ENCODE peak calls at places on chromosomes 3 and 15, in four cellular contexts. One of them, this sample, is unnamed.

GRCh38 chr3:100401674-100402036 is 316 bp downstream of the LNP1 start:
- DNase-seq in stimulated activated CD4-positive, alpha-beta T cell treated with anti-CD3 and anti-CD28 coated beads, Interleukin-1b, Interleukin-23, amount 100 ng/mL, for 24 hours: peak; percentile 17
- DNase-seq in Daoy: peak; percentile 65
- DNase-seq in HS-5: no peak
- DNase-seq in this sample: peak; percentile 4

GRCh38 chr15:71319935-71320334 is 204.7 kb downstream of the THSD4 start:
- DNase-seq in Daoy: no peak
- DNase-seq in stimulated activated CD4-positive, alpha-beta T cell treated with anti-CD3 and anti-CD28 coated beads, Interleukin-1b, Interleukin-23, amount 100 ng/mL, for 24 hours: no peak
- DNase-seq in HS-5: no peak
- DNase-seq in this sample: no peak

GRCh38 chr3:43856351-43856750 is 165.6 kb downstream of the ABHD5 start:
- DNase-seq in HS-5: no peak
- DNase-seq in Daoy: no peak
- DNase-seq in stimulated activated CD4-positive, alpha-beta T cell treated with anti-CD3 and anti-CD28 coated beads, Interleukin-1b, Interleukin-23, amount 100 ng/mL, for 24 hours: no peak
- DNase-seq in this sample: no peak

GRCh38 chr3:99250272-99250671 is 348.8 kb upstream of the DCBLD2 start:
- DNase-seq in Daoy: no peak
- DNase-seq in HS-5: peak; percentile 41
- DNase-seq in stimulated activated CD4-positive, alpha-beta T cell treated with anti-CD3 and anti-CD28 coated beads, Interleukin-1b, Interleukin-23, amount 100 ng/mL, for 24 hours: no peak
- DNase-seq in this sample: no peak

GRCh38 chr3:34009480-34009844 is 211.0 kb downstream of the PDCD6IP start:
- DNase-seq in stimulated activated CD4-positive, alpha-beta T cell treated with anti-CD3 and anti-CD28 coated beads, Interleukin-1b, Interleukin-23, amount 100 ng/mL, for 24 hours: no peak
- DNase-seq in Daoy: no peak
- DNase-seq in HS-5: no peak
- DNase-seq in this sample: no peak

GRCh38 chr15:101046826-101047225 is 127.7 kb downstream of the LRRK1 start:
- DNase-seq in HS-5: no peak
- DNase-seq in Daoy: no peak
- DNase-seq in stimulated activated CD4-positive, alpha-beta T cell treated with anti-CD3 and anti-CD28 coated beads, Interleukin-1b, Interleukin-23, amount 100 ng/mL, for 24 hours: no peak
- DNase-seq in this sample: no peak

GRCh38 chr3:125107861-125108567 is 52.2 kb upstream of the HEG1 start:
- DNase-seq in HS-5: peak; percentile 65
- DNase-seq in Daoy: peak; percentile 79
- DNase-seq in stimulated activated CD4-positive, alpha-beta T cell treated with anti-CD3 and anti-CD28 coated beads, Interleukin-1b, Interleukin-23, amount 100 ng/mL, for 24 hours: no peak
- DNase-seq in this sample: no peak

GRCh38 chr3:178966299-178967183 is 105.1 kb downstream of the ZMAT3 start:
- DNase-seq in Daoy: no peak
- DNase-seq in stimulated activated CD4-positive, alpha-beta T cell treated with anti-CD3 and anti-CD28 coated beads, Interleukin-1b, Interleukin-23, amount 100 ng/mL, for 24 hours: no peak
- DNase-seq in HS-5: peak; percentile 22
- DNase-seq in this sample: no peak

GRCh38 chr15:57227181-57227580 is 149.1 kb upstream of the CGNL1 start:
- DNase-seq in Daoy: no peak
- DNase-seq in HS-5: no peak
- DNase-seq in stimulated activated CD4-positive, alpha-beta T cell treated with anti-CD3 and anti-CD28 coated beads, Interleukin-1b, Interleukin-23, amount 100 ng/mL, for 24 hours: no peak
- DNase-seq in this sample: no peak

GRCh38 chr3:104198136-104198535 is 1168.6 kb upstream of the ALCAM start:
- DNase-seq in HS-5: no peak
- DNase-seq in Daoy: no peak
- DNase-seq in stimulated activated CD4-positive, alpha-beta T cell treated with anti-CD3 and anti-CD28 coated beads, Interleukin-1b, Interleukin-23, amount 100 ng/mL, for 24 hours: no peak
- DNase-seq in this sample: no peak

GRCh38 chr3:65438612-65439011 is 600.1 kb downstream of the MAGI1 start:
- DNase-seq in Daoy: no peak
- DNase-seq in HS-5: no peak
- DNase-seq in stimulated activated CD4-positive, alpha-beta T cell treated with anti-CD3 and anti-CD28 coated beads, Interleukin-1b, Interleukin-23, amount 100 ng/mL, for 24 hours: no peak
- DNase-seq in this sample: no peak

GRCh38 chr3:103906304-103906703 is 1460.4 kb upstream of the ALCAM start:
- DNase-seq in Daoy: no peak
- DNase-seq in HS-5: no peak
- DNase-seq in stimulated activated CD4-positive, alpha-beta T cell treated with anti-CD3 and anti-CD28 coated beads, Interleukin-1b, Interleukin-23, amount 100 ng/mL, for 24 hours: no peak
- DNase-seq in this sample: no peak

GRCh38 chr3:49260711-49261357 is 16.2 kb downstream of the C3orf62 start:
- DNase-seq in HS-5: no peak
- DNase-seq in stimulated activated CD4-positive, alpha-beta T cell treated with anti-CD3 and anti-CD28 coated beads, Interleukin-1b, Interleukin-23, amount 100 ng/mL, for 24 hours: no peak
- DNase-seq in Daoy: no peak
- DNase-seq in this sample: no peak

GRCh38 chr15:99481406-99481805 is 84.4 kb upstream of the MEF2A start:
- DNase-seq in HS-5: no peak
- DNase-seq in stimulated activated CD4-positive, alpha-beta T cell treated with anti-CD3 and anti-CD28 coated beads, Interleukin-1b, Interleukin-23, amount 100 ng/mL, for 24 hours: no peak
- DNase-seq in Daoy: no peak
- DNase-seq in this sample: no peak

GRCh38 chr3:13544293-13544831 is 4.6 kb upstream of the FBLN2 start:
- DNase-seq in HS-5: no peak
- DNase-seq in Daoy: peak; percentile 73
- DNase-seq in stimulated activated CD4-positive, alpha-beta T cell treated with anti-CD3 and anti-CD28 coated beads, Interleukin-1b, Interleukin-23, amount 100 ng/mL, for 24 hours: no peak
- DNase-seq in this sample: no peak

GRCh38 chr15:90872481-90873184 is 4.2 kb downstream of the FURIN start:
- DNase-seq in stimulated activated CD4-positive, alpha-beta T cell treated with anti-CD3 and anti-CD28 coated beads, Interleukin-1b, Interleukin-23, amount 100 ng/mL, for 24 hours: no peak
- DNase-seq in Daoy: peak; percentile 85
- DNase-seq in HS-5: no peak
- DNase-seq in this sample: no peak

GRCh38 chr15:55226127-55226526 is 29.4 kb upstream of the RSL24D1 start:
- DNase-seq in stimulated activated CD4-positive, alpha-beta T cell treated with anti-CD3 and anti-CD28 coated beads, Interleukin-1b, Interleukin-23, amount 100 ng/mL, for 24 hours: no peak
- DNase-seq in Daoy: no peak
- DNase-seq in HS-5: no peak
- DNase-seq in this sample: no peak

GRCh38 chr15:70158309-70158995 is 60.7 kb upstream of the TLE3 start:
- DNase-seq in Daoy: no peak
- DNase-seq in HS-5: no peak
- DNase-seq in stimulated activated CD4-positive, alpha-beta T cell treated with anti-CD3 and anti-CD28 coated beads, Interleukin-1b, Interleukin-23, amount 100 ng/mL, for 24 hours: no peak
- DNase-seq in this sample: no peak

GRCh38 chr3:53715815-53716483 is 130.3 kb downstream of the CHDH start:
- DNase-seq in HS-5: no peak
- DNase-seq in Daoy: peak; percentile 9
- DNase-seq in stimulated activated CD4-positive, alpha-beta T cell treated with anti-CD3 and anti-CD28 coated beads, Interleukin-1b, Interleukin-23, amount 100 ng/mL, for 24 hours: no peak
- DNase-seq in this sample: no peak

GRCh38 chr3:180433172-180433571 is 168.8 kb upstream of the TTC14 start:
- DNase-seq in Daoy: peak; percentile 20
- DNase-seq in stimulated activated CD4-positive, alpha-beta T cell treated with anti-CD3 and anti-CD28 coated beads, Interleukin-1b, Interleukin-23, amount 100 ng/mL, for 24 hours: no peak
- DNase-seq in HS-5: peak; percentile 83
- DNase-seq in this sample: peak; percentile 76

GRCh38 chr3:171556574-171557145 is 96.5 kb upstream of the TNIK start:
- DNase-seq in Daoy: peak; percentile 25
- DNase-seq in stimulated activated CD4-positive, alpha-beta T cell treated with anti-CD3 and anti-CD28 coated beads, Interleukin-1b, Interleukin-23, amount 100 ng/mL, for 24 hours: no peak
- DNase-seq in HS-5: no peak
- DNase-seq in this sample: no peak

GRCh38 chr3:184537885-184538599 is 23.5 kb upstream of the EPHB3 start:
- DNase-seq in HS-5: no peak
- DNase-seq in Daoy: no peak
- DNase-seq in stimulated activated CD4-positive, alpha-beta T cell treated with anti-CD3 and anti-CD28 coated beads, Interleukin-1b, Interleukin-23, amount 100 ng/mL, for 24 hours: no peak
- DNase-seq in this sample: no peak

GRCh38 chr3:171614318-171614967 is 154.2 kb upstream of the TNIK start:
- DNase-seq in HS-5: no peak
- DNase-seq in stimulated activated CD4-positive, alpha-beta T cell treated with anti-CD3 and anti-CD28 coated beads, Interleukin-1b, Interleukin-23, amount 100 ng/mL, for 24 hours: no peak
- DNase-seq in Daoy: peak; percentile 36
- DNase-seq in this sample: no peak

GRCh38 chr3:58216496-58217197 is 5.9 kb upstream of the DNASE1L3 start:
- DNase-seq in stimulated activated CD4-positive, alpha-beta T cell treated with anti-CD3 and anti-CD28 coated beads, Interleukin-1b, Interleukin-23, amount 100 ng/mL, for 24 hours: no peak
- DNase-seq in HS-5: no peak
- DNase-seq in Daoy: no peak
- DNase-seq in this sample: no peak

GRCh38 chr3:47433796-47434195 is 41.9 kb downstream of the SCAP start:
- DNase-seq in stimulated activated CD4-positive, alpha-beta T cell treated with anti-CD3 and anti-CD28 coated beads, Interleukin-1b, Interleukin-23, amount 100 ng/mL, for 24 hours: no peak
- DNase-seq in HS-5: no peak
- DNase-seq in Daoy: no peak
- DNase-seq in this sample: no peak

GRCh38 chr3:165640970-165641369 is 196.3 kb downstream of the BCHE start:
- DNase-seq in Daoy: no peak
- DNase-seq in HS-5: no peak
- DNase-seq in stimulated activated CD4-positive, alpha-beta T cell treated with anti-CD3 and anti-CD28 coated beads, Interleukin-1b, Interleukin-23, amount 100 ng/mL, for 24 hours: no peak
- DNase-seq in this sample: no peak

GRCh38 chr3:57227930-57228733 is 603 bp downstream of the APPL1 start:
- DNase-seq in Daoy: peak; percentile 19
- DNase-seq in stimulated activated CD4-positive, alpha-beta T cell treated with anti-CD3 and anti-CD28 coated beads, Interleukin-1b, Interleukin-23, amount 100 ng/mL, for 24 hours: peak; percentile 11
- DNase-seq in HS-5: peak; percentile 13
- DNase-seq in this sample: no peak

GRCh38 chr3:1002010-1002409 is 90.8 kb upstream of the CNTN6 start:
- DNase-seq in HS-5: no peak
- DNase-seq in stimulated activated CD4-positive, alpha-beta T cell treated with anti-CD3 and anti-CD28 coated beads, Interleukin-1b, Interleukin-23, amount 100 ng/mL, for 24 hours: no peak
- DNase-seq in Daoy: no peak
- DNase-seq in this sample: no peak

GRCh38 chr3:119662604-119663377 is 2.4 kb upstream of the POPDC2 start:
- DNase-seq in HS-5: no peak
- DNase-seq in stimulated activated CD4-positive, alpha-beta T cell treated with anti-CD3 and anti-CD28 coated beads, Interleukin-1b, Interleukin-23, amount 100 ng/mL, for 24 hours: no peak
- DNase-seq in Daoy: no peak
- DNase-seq in this sample: no peak

GRCh38 chr3:187336322-187336721 is 31.9 kb upstream of the RTP4 start:
- DNase-seq in HS-5: no peak
- DNase-seq in Daoy: no peak
- DNase-seq in stimulated activated CD4-positive, alpha-beta T cell treated with anti-CD3 and anti-CD28 coated beads, Interleukin-1b, Interleukin-23, amount 100 ng/mL, for 24 hours: no peak
- DNase-seq in this sample: no peak

GRCh38 chr15:65374831-65375401 is 2.9 kb downstream of the IGDCC3 start:
- DNase-seq in stimulated activated CD4-positive, alpha-beta T cell treated with anti-CD3 and anti-CD28 coated beads, Interleukin-1b, Interleukin-23, amount 100 ng/mL, for 24 hours: no peak
- DNase-seq in HS-5: peak; percentile 40
- DNase-seq in Daoy: no peak
- DNase-seq in this sample: no peak

GRCh38 chr3:45677045-45677436 is 12.2 kb upstream of the SACM1L start:
- DNase-seq in Daoy: no peak
- DNase-seq in stimulated activated CD4-positive, alpha-beta T cell treated with anti-CD3 and anti-CD28 coated beads, Interleukin-1b, Interleukin-23, amount 100 ng/mL, for 24 hours: no peak
- DNase-seq in HS-5: no peak
- DNase-seq in this sample: no peak

GRCh38 chr3:6229778-6230410 is 631.0 kb upstream of the GRM7 start:
- DNase-seq in Daoy: no peak
- DNase-seq in HS-5: no peak
- DNase-seq in stimulated activated CD4-positive, alpha-beta T cell treated with anti-CD3 and anti-CD28 coated beads, Interleukin-1b, Interleukin-23, amount 100 ng/mL, for 24 hours: no peak
- DNase-seq in this sample: no peak

This sample was measured in pulmonary artery endothelial cell.